ENCODE peak calls at places on chromosomes 2 and 18, in five cellular contexts. Y is cardiac muscle cell, I is PC-3, U is right lobe of liver, B is tibial artery. H is an unnamed sample.

GRCh38 chr2:183037660-183038340 is 457 bp downstream of the NCKAP1 start:
- DNase-seq in Y (no peak), I (peak; percentile 22), U (peak; percentile 55), B (peak; percentile 70), H (no peak)

GRCh38 chr2:147469471-147469870 is 375.4 kb upstream of the ACVR2A start:
- DNase-seq in Y (no peak), I (no peak), U (no peak), B (no peak), H (no peak)

GRCh38 chr2:8934338-8934737 is 69.1 kb downstream of the MBOAT2 start:
- DNase-seq in Y (no peak), I (no peak), U (no peak), B (no peak), H (no peak)

GRCh38 chr18:51151568-51152511 is 45.6 kb downstream of the MEX3C start:
- DNase-seq in Y (no peak), I (no peak), U (no peak), B (no peak), H (no peak)

GRCh38 chr2:173580869-173581268 is 226.2 kb downstream of the CDCA7 start:
- DNase-seq in Y (no peak), I (no peak), U (no peak), B (no peak), H (no peak)

GRCh38 chr18:46226461-46226860 is 122.3 kb downstream of the HAUS1 start:
- DNase-seq in Y (peak; percentile 71), I (no peak), U (no peak), B (no peak), H (peak; percentile 41)

GRCh38 chr18:24672165-24672950 is 211.9 kb downstream of the HRH4 start:
- DNase-seq in Y (no peak), I (no peak), U (no peak), B (no peak), H (no peak)

GRCh38 chr2:140988597-140988996 is 1142.2 kb downstream of the LRP1B start:
- DNase-seq in Y (no peak), I (peak; percentile 6), U (no peak), B (no peak), H (no peak)

GRCh38 chr2:95143838-95144237 is 15.8 kb downstream of the ZNF514 start:
- DNase-seq in Y (no peak), I (no peak), U (no peak), B (no peak), H (no peak)

GRCh38 chr18:63168287-63168686 is 151.3 kb downstream of the BCL2 start:
- DNase-seq in Y (no peak), I (no peak), U (no peak), B (no peak), H (no peak)

GRCh38 chr2:100902833-100903405 is 83.0 kb downstream of the NPAS2 start:
- DNase-seq in Y (peak; percentile 86), I (peak; percentile 97), U (peak; percentile 43), B (no peak), H (peak; percentile 98)

GRCh38 chr2:203498161-203498560 is 36.9 kb downstream of the RAPH1 start:
- DNase-seq in Y (peak; percentile 84), I (peak; percentile 69), U (no peak), B (no peak), H (peak; percentile 53)

GRCh38 chr2:241833938-241834852 is 24.5 kb downstream of the PDCD1 start:
- DNase-seq in Y (no peak), I (no peak), U (no peak), B (no peak), H (no peak)

GRCh38 chr18:77061946-77062517 is 70.6 kb downstream of the MBP start:
- DNase-seq in Y (no peak), I (no peak), U (no peak), B (no peak), H (no peak)

GRCh38 chr2:83143946-83144345 is 1315.1 kb downstream of the SUCLG1 start:
- DNase-seq in Y (no peak), I (no peak), U (no peak), B (no peak), H (no peak)

GRCh38 chr18:23388357-23388756 is 64.7 kb upstream of the RIOK3 start:
- DNase-seq in Y (no peak), I (no peak), U (no peak), B (no peak), H (no peak)

GRCh38 chr2:12594590-12594989 is 122.1 kb upstream of the TRIB2 start:
- DNase-seq in Y (no peak), I (no peak), U (no peak), B (no peak), H (no peak)

GRCh38 chr2:46815121-46815802 is 100.3 kb downstream of the MCFD2 start:
- DNase-seq in Y (no peak), I (no peak), U (no peak), B (peak; percentile 65), H (no peak)

GRCh38 chr18:12890500-12890899 is 6.5 kb upstream of the PTPN2 start:
- DNase-seq in Y (no peak), I (peak; percentile 22), U (no peak), B (no peak), H (no peak)

GRCh38 chr2:236305531-236305930 is 41.3 kb upstream of the ASB18 start:
- DNase-seq in Y (no peak), I (no peak), U (no peak), B (no peak), H (no peak)

GRCh38 chr2:44758591-44758990 is 182.9 kb upstream of the SIX3 start:
- DNase-seq in Y (no peak), I (peak; percentile 61), U (no peak), B (no peak), H (no peak)

GRCh38 chr18:48845174-48845573 is 105.6 kb downstream of the SMAD7 start:
- DNase-seq in Y (no peak), I (no peak), U (no peak), B (peak; percentile 29), H (no peak)

GRCh38 chr18:68449292-68449691 is 265.6 kb downstream of the TMX3 start:
- DNase-seq in Y (peak; percentile 86), I (peak; percentile 74), U (no peak), B (no peak), H (peak; percentile 94)

GRCh38 chr2:44218771-44219170 is 50.1 kb downstream of the PPM1B start:
- DNase-seq in Y (no peak), I (no peak), U (no peak), B (no peak), H (no peak)

GRCh38 chr2:44148997-44149396 is 19.7 kb upstream of the PPM1B start:
- DNase-seq in Y (no peak), I (no peak), U (no peak), B (no peak), H (no peak)

GRCh38 chr18:31101148-31102019 is 837 bp downstream of the DSC2 start:
- DNase-seq in Y (peak; percentile 50), I (peak; percentile 23), U (peak; percentile 86), B (peak; percentile 74), H (no peak)

GRCh38 chr2:73291093-73291460 is 2.3 kb downstream of the EGR4 start:
- DNase-seq in Y (peak; percentile 66), I (peak; percentile 37), U (peak; percentile 54), B (peak; percentile 69), H (no peak)

GRCh38 chr2:74835831-74836674 is 2.1 kb downstream of the HK2 start:
- DNase-seq in Y (peak; percentile 64), I (peak; percentile 80), U (no peak), B (no peak), H (no peak)

GRCh38 chr2:205405194-205405593 is 277.1 kb upstream of the NRP2 start:
- DNase-seq in Y (peak; percentile 46), I (peak; percentile 78), U (no peak), B (no peak), H (no peak)

GRCh38 chr2:217325810-217326209 is 465.9 kb upstream of the TNP1 start:
- DNase-seq in Y (no peak), I (no peak), U (no peak), B (no peak), H (no peak)

GRCh38 chr2:27290571-27290970 is 8.3 kb downstream of the TRIM54 start:
- DNase-seq in Y (no peak), I (no peak), U (no peak), B (no peak), H (no peak)

GRCh38 chr2:190950566-190950991 is 63.4 kb downstream of the STAT1 start:
- DNase-seq in Y (no peak), I (no peak), U (no peak), B (no peak), H (no peak)

GRCh38 chr2:190947139-190947538 is 66.5 kb downstream of the GLS start:
- DNase-seq in Y (peak; percentile 37), I (peak; percentile 19), U (no peak), B (no peak), H (no peak)

GRCh38 chr2:190948671-190949070 is 65.3 kb downstream of the STAT1 start:
- DNase-seq in Y (peak; percentile 49), I (peak; percentile 72), U (no peak), B (no peak), H (no peak)

GRCh38 chr2:190943706-190944105 is 63.1 kb downstream of the GLS start:
- DNase-seq in Y (no peak), I (no peak), U (no peak), B (no peak), H (no peak)

GRCh38 chr2:190947711-190948251 is 66.2 kb downstream of the STAT1 start:
- DNase-seq in Y (peak; percentile 93), I (peak; percentile 66), U (no peak), B (no peak), H (peak; percentile 28)
- TF ChIP-seq CTCF in Y (peak; percentile 47), I (peak; percentile 37), U (no peak), B (no peak), H (peak; percentile 25)

DNA sequence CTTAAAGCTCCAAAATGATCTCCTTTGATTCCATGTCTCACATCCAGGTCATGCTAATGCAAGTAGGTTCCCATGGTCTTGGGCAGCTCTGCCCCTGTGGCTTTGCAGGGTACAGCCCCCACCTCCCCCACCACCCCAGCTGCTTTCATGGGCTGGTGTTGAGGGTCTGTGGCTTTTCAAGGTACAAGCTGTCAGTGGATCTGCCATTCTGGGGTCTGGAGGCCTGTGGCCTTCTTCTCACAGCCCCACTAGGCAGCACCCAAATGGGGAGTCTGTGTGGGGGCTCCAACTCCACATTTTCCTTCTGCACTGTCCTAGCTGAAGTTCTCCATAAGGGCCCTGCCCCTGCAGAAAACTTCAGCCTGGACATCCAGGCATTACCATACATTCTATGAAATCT is 19.0 kb downstream of the SLC9A4 start:
- DNase-seq in Y (no peak), I (no peak), U (no peak), B (no peak), H (no peak)
- H3K4me3 ChIP-seq in Y (no peak overlapping the region), I (no peak overlapping the region), U (no peak overlapping the region), B (no peak overlapping the region), H (no peak overlapping the region)

GRCh38 chr18:2845175-2845574 is 1.6 kb upstream of the EMILIN2 start:
- DNase-seq in Y (no peak), I (no peak), U (no peak), B (no peak), H (no peak)
- H3K27me3 ChIP-seq in Y (no peaks in the 10 kb centered on the region), I (peaks cover 72% of the 10 kb centered on the region), U (no peaks in the 10 kb centered on the region), B (no peaks in the 10 kb centered on the region), H (peaks cover 6% of the 10 kb centered on the region)

GRCh38 chr2:186059096-186059495 is 320.5 kb downstream of the FSIP2 start:
- DNase-seq in Y (peak; percentile 5), I (peak; percentile 47), U (no peak), B (no peak), H (no peak)
- TF ChIP-seq CTCF in Y (no peak), I (no peak), U (no peak), B (no peak), H (no peak)

GRCh38 chr2:57720728-57721627 is 325.6 kb upstream of the VRK2 start:
- DNase-seq in Y (peak; percentile 69), I (peak; percentile 76), U (peak; percentile 18), B (no peak), H (peak; percentile 27)
- H3K4me3 ChIP-seq in Y (no peak overlapping the region), I (peak overlapping the region; percentile 45), U (no peak overlapping the region), B (peak overlapping the region; percentile 8), H (no peak overlapping the region)

GRCh38 chr2:239575931-239576445 is 175.2 kb upstream of the HDAC4 start:
- DNase-seq in Y (no peak), I (no peak), U (no peak), B (no peak), H (no peak)
- H3K27me3 ChIP-seq in Y (no peaks in the 10 kb centered on the region), I (peaks cover 78% of the 10 kb centered on the region), U (no peaks in the 10 kb centered on the region), B (no peaks in the 10 kb centered on the region), H (no peaks in the 10 kb centered on the region)

H was measured in BJ.